ENCODE peak calls at places on chromosome 12, in five cellular contexts. B, P, W, A and N are unnamed samples.

GRCh38 chr12:124771462-124772361 is 92.0 kb downstream of the SCARB1 start:
- DNase-seq in W (peak), P (peak), A (peak), B (peak), N (peak)

GRCh38 chr12:104890463-104891096 is 67.5 kb downstream of the SLC41A2 start:
- DNase-seq in A (no peak), B (no peak), P (no peak), W (no peak), N (no peak)

GRCh38 chr12:52590021-52590420 is 11.2 kb downstream of the KRT72 start:
- DNase-seq in P (no peak), W (no peak), A (no peak), B (no peak), N (no peak)

GRCh38 chr12:113230315-113231274 is 9.3 kb downstream of the TPCN1 start:
- DNase-seq in W (no peak), P (no peak), A (no peak), B (no peak), N (no peak)

GRCh38 chr12:41264281-41264680 is 76.2 kb downstream of the PDZRN4 start:
- DNase-seq in B (no peak), A (peak), P (no peak), W (no peak), N (peak)

GRCh38 chr12:67268335-67268895 is 743 bp upstream of the CAND1 start:
- DNase-seq in A (peak), B (peak), P (peak), W (peak), N (peak)

GRCh38 chr12:91923864-91924263 is 221.8 kb downstream of the BTG1 start:
- DNase-seq in P (no peak), W (no peak), B (no peak), A (no peak), N (no peak)

GRCh38 chr12:111209779-111210178 is 159.1 kb downstream of the PHETA1 start:
- DNase-seq in W (no peak), P (no peak), A (no peak), B (no peak), N (no peak)

GRCh38 chr12:69987453-69988102 is 162.6 kb downstream of the MYRFL start:
- DNase-seq in B (peak), P (peak), A (no peak), W (peak), N (peak)

GRCh38 chr12:6774557-6775062 is 2.3 kb downstream of the LAG3 start:
- DNase-seq in P (no peak), W (no peak), B (no peak), A (no peak), N (no peak)

GRCh38 chr12:128388461-128388921 is 121.5 kb downstream of the TMEM132C start:
- DNase-seq in A (no peak), W (no peak), B (no peak), P (no peak), N (no peak)

GRCh38 chr12:66647034-66647691 is 31.7 kb downstream of the GRIP1 start:
- DNase-seq in A (no peak), W (peak), P (peak), B (peak), N (peak)

GRCh38 chr12:85253823-85254222 is 26.2 kb upstream of the ALX1 start:
- DNase-seq in B (no peak), P (no peak), W (no peak), A (no peak), N (no peak)

GRCh38 chr12:79001404-79001803 is 136.8 kb downstream of the SYT1 start:
- DNase-seq in A (no peak), B (no peak), P (no peak), W (no peak), N (no peak)

GRCh38 chr12:16389594-16389993 is 42.1 kb downstream of the MGST1 start:
- DNase-seq in W (peak), A (no peak), B (peak), P (peak), N (peak)

GRCh38 chr12:4290011-4290790 is 16.6 kb downstream of the CCND2 start:
- DNase-seq in W (no peak), B (no peak), A (no peak), P (no peak), N (no peak)

GRCh38 chr12:14874882-14875281 is 10.8 kb downstream of the MGP start:
- DNase-seq in W (no peak), P (no peak), A (no peak), B (no peak), N (no peak)

GRCh38 chr12:4278582-4278939 is 5.0 kb downstream of the CCND2 start:
- DNase-seq in P (no peak), W (no peak), B (no peak), A (no peak), N (no peak)

GRCh38 chr12:105523164-105524057 is 192.9 kb downstream of the C12orf75 start:
- DNase-seq in W (peak), P (peak), B (no peak), A (no peak), N (no peak)

GRCh38 chr12:97602315-97602714 is 139.7 kb downstream of the RMST start:
- DNase-seq in A (no peak), P (no peak), B (no peak), W (no peak), N (no peak)